ENCODE peak calls at places on chromosomes 13 and 19, in ten cellular contexts. N is breast epithelium, Z is spleen, A is endothelial cell of umbilical vein, V is sigmoid colon, K is GM12878, X is HepG2, R is stomach, B is suprapubic skin, Q is transverse colon. J is an unnamed sample.

GRCh38 chr13:41864658-41865057 is 96.3 kb downstream of the VWA8 start:
- DNase-seq in N (no peak), B (no peak), R (no peak), V (no peak), A (no peak), K (no peak), X (no peak), Q (no peak), Z (no peak), J (peak; percentile 43)

GRCh38 chr13:56510836-56511235 is 629.9 kb upstream of the PRR20A start:
- DNase-seq in R (no peak), B (no peak), V (no peak), N (no peak), X (no peak), K (no peak), A (no peak), Q (no peak), Z (no peak), J (no peak)

GRCh38 chr19:47095707-47096704 is 17.6 kb downstream of the ZC3H4 start:
- DNase-seq in R (peak; percentile 97), Q (peak; percentile 96), N (peak; percentile 95), A (no peak), X (peak; percentile 97), K (no peak), Z (no peak), B (peak; percentile 90), V (no peak), J (peak; percentile 65)

GRCh38 chr13:45362939-45363338 is 22.0 kb upstream of the TPT1 start:
- DNase-seq in N (no peak), B (no peak), X (peak; percentile 25), V (no peak), Z (no peak), K (no peak), A (no peak), Q (no peak), R (no peak), J (no peak)

GRCh38 chr13:85529216-85529590 is 270.0 kb downstream of the SLITRK6 start:
- DNase-seq in X (no peak), R (no peak), N (no peak), A (no peak), B (no peak), Q (no peak), K (no peak), Z (no peak), V (no peak), J (no peak)

GRCh38 chr19:33335446-33335845 is 33.1 kb upstream of the CEBPA start:
- DNase-seq in Z (no peak), Q (no peak), K (no peak), R (no peak), B (no peak), N (no peak), V (no peak), A (no peak), X (no peak), J (no peak)

GRCh38 chr19:12985049-12985776 is 10.1 kb upstream of the NFIX start:
- DNase-seq in Q (peak; percentile 88), B (peak; percentile 93), N (peak; percentile 80), X (peak; percentile 75), V (peak; percentile 82), R (peak; percentile 82), A (no peak), K (no peak), Z (no peak), J (peak; percentile 70)

GRCh38 chr19:7191946-7192691 is 102.1 kb downstream of the INSR start:
- DNase-seq in A (no peak), X (no peak), R (no peak), K (no peak), V (no peak), Q (peak; percentile 19), Z (no peak), N (no peak), B (no peak), J (no peak)

GRCh38 chr13:21047591-21048282 is 13.6 kb downstream of the LATS2 start:
- DNase-seq in B (no peak), Q (no peak), K (no peak), Z (no peak), A (no peak), V (no peak), R (no peak), X (no peak), N (no peak), J (no peak)

GRCh38 chr19:55907746-55908145 is 24.4 kb downstream of the NLRP13 start:
- DNase-seq in B (no peak), Q (no peak), X (no peak), N (no peak), K (no peak), A (no peak), R (no peak), Z (no peak), V (no peak), J (no peak)

GRCh38 chr19:57118848-57119247 is 937 bp upstream of the USP29 start:
- DNase-seq in V (no peak), A (no peak), Z (no peak), X (no peak), Q (no peak), B (no peak), K (no peak), N (no peak), R (no peak), J (no peak)

GRCh38 chr19:47582320-47582909 is 9.5 kb upstream of the ZNF541 start:
- DNase-seq in N (no peak), A (no peak), R (no peak), V (no peak), B (no peak), Q (no peak), X (no peak), K (no peak), Z (no peak), J (no peak)

DNA sequence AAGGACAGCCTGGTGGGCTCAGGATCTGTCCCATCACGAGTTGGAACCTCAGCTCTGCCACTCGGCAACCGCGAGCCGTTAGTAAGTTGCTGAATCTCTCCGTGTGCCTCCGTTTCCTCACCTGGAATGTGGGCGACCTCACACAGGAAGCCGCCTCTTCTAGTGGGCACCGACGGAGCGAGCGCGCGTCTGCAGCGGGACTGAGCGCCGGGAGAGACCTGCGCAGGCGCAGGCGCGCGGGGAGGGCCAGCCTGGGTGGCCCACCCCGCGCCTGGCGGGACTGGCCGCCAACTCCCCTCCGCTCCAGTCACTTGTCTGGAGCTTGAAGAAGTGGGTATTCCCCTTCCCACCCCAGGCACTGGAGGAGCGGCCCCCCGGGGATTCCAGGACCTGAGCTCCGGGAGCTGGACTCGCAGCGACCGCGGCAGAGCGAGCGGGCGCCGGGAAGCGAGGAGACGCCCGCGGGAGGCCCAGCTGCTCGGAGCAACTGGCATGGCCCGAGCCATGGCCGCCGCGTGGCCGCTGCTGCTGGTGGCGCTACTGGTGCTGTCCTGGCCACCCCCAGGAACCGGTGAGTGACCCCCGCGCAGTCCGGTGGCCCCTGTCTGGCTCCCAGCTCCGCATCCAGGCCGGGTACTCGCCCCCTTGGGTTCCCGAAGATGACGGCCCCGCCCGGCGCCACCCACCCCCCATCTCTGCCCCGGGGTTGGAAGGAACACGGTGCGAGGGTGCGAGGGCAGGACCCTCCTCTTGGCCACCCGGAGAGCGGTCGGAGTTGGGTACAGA is at the start of gene PVR:
- DNase-seq in A (peak; percentile 83), K (no peak), V (peak; percentile 80), N (peak; percentile 34), Q (peak; percentile 75), R (peak; percentile 72), Z (peak; percentile 86), X (peak; percentile 50), B (no peak), J (peak; percentile 86)
- TF ChIP-seq POLR2A in A (peak; percentile 86), K (no peak), V (peak; percentile 42), N (no peak), Q (peak; percentile 71), R (no peak), Z (no peak), X (peak; percentile 85), B (no peak), J (peak; percentile 42)

DNA sequence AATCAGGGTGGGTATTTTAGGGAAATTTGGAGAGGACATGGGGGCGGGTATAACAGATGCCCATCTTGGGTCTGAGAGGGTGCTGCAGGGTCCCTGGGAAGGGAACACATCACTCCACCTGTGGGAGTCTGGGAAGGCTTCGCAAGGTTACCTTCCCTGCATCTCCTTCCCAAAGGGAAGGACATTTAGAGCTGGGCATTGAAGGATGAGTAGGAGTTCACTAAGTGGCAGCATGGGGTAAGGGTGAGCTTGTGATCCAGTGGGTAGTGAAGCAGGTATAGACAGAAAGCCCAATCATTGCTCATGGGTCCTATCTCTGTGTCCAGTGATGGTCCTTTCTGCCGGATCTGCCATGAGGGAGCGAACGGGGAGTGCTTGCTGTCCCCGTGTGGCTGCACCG is 13.2 kb downstream of the MARCHF2 start:
- DNase-seq in A (no peak), X (no peak), Z (no peak), Q (no peak), N (no peak), B (no peak), V (no peak), K (no peak), R (no peak), J (no peak)
- TF ChIP-seq POLR2AphosphoS5 in A (no peak), X (no peak), Z (no peak), Q (no peak), N (no peak), B (no peak), V (no peak), K (no peak), R (no peak), J (no peak)

GRCh38 chr19:38402967-38403674 is at the start of gene FAM98C:
- DNase-seq in B (peak; percentile 97), Z (peak; percentile 98), A (peak; percentile 97), V (peak; percentile 98), N (peak; percentile 98), R (peak; percentile 98), K (peak; percentile 76), Q (peak; percentile 98), X (peak; percentile 93), J (peak; percentile 96)
- TF ChIP-seq POLR2A in B (no peak), Z (no peak), A (peak; percentile 36), V (no peak), N (peak; percentile 17), R (no peak), K (peak; percentile 85), Q (peak; percentile 63), X (peak; percentile 62), J (no peak)

GRCh38 chr19:8489591-8490394 is 12.6 kb downstream of the PRAM1 start:
- DNase-seq in N (peak; percentile 89), K (no peak), Q (no peak), B (no peak), Z (peak; percentile 69), V (no peak), A (no peak), X (no peak), R (no peak), J (peak; percentile 62)
- TF ChIP-seq POLR2AphosphoS5 in N (no peak), K (peak; percentile 39), Q (no peak), B (no peak), Z (peak; percentile 17), V (no peak), A (no peak), X (peak; percentile 14), R (no peak), J (no peak)

J was measured in upper lobe of left lung.